ENCODE peak calls at places on chromosomes 5 and 9, in five cellular contexts. V is GM12878, R is H1, I is HepG2, J is K562. D is an unnamed sample.

GRCh38 chr5:100697970-100698369 is 162.8 kb downstream of the FAM174A start:
- DNase-seq in V (no peak), R (no peak), I (no peak), J (no peak), D (no peak)

GRCh38 chr5:35608881-35609779 is 8.5 kb upstream of the SPEF2 start:
- DNase-seq in V (no peak), R (no peak), I (no peak), J (no peak), D (no peak)

GRCh38 chr5:168073991-168074800 is 217.2 kb upstream of the WWC1 start:
- DNase-seq in V (no peak), R (no peak), I (no peak), J (no peak), D (no peak)

GRCh38 chr9:10571699-10572098 is 41.1 kb downstream of the PTPRD start:
- DNase-seq in V (no peak), R (no peak), I (no peak), J (no peak), D (no peak)

GRCh38 chr5:10678236-10678635 is 82.8 kb downstream of the DAP start:
- DNase-seq in V (no peak), R (no peak), I (no peak), J (no peak), D (no peak)

GRCh38 chr9:109310486-109310901 is 10.4 kb downstream of the EPB41L4B start:
- DNase-seq in V (no peak), R (no peak), I (no peak), J (no peak), D (no peak)

GRCh38 chr9:130263601-130264413 is 1.8 kb upstream of the HMCN2 start:
- DNase-seq in V (no peak), R (no peak), I (no peak), J (no peak), D (peak; percentile 10)

GRCh38 chr9:25678846-25679360 is 659 bp upstream of the TUSC1 start:
- DNase-seq in V (no peak), R (no peak), I (no peak), J (no peak), D (no peak)

GRCh38 chr5:137876101-137876500 is 8.4 kb downstream of the MYOT start:
- DNase-seq in V (no peak), R (no peak), I (no peak), J (no peak), D (no peak)

GRCh38 chr9:116389546-116390305 is 236.1 kb downstream of the PAPPA start:
- DNase-seq in V (no peak), R (no peak), I (no peak), J (no peak), D (no peak)

GRCh38 chr9:78614892-78615291 is 318.0 kb downstream of the PSAT1 start:
- DNase-seq in V (no peak), R (no peak), I (no peak), J (no peak), D (no peak)

DNA sequence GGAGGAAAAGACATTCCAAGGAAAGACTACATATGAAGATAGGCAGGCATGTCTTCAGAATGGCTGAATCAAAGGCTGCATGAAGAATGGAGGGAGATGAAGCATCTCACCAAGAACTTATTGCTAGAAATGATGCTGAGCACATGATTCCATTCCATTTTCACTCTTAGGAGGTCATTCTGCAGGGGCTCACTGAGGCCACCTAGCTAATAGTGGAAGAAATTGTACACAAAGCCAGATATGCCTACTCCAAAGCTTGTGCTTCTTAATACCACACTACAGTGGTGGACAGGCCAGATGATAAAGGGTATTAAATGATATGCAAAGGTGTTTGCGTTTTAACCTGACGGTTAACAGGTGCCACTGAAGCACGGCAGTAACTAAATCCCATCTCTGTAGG is 14.7 kb downstream of the NDUFA8 start:
- DNase-seq in V (no peak), R (no peak), I (peak; percentile 20), J (no peak), D (no peak)
- TF ChIP-seq CTCF in V (peak; percentile 40), R (no peak), I (peak; percentile 59), J (peak; percentile 37), D (peak; percentile 48)

DNA sequence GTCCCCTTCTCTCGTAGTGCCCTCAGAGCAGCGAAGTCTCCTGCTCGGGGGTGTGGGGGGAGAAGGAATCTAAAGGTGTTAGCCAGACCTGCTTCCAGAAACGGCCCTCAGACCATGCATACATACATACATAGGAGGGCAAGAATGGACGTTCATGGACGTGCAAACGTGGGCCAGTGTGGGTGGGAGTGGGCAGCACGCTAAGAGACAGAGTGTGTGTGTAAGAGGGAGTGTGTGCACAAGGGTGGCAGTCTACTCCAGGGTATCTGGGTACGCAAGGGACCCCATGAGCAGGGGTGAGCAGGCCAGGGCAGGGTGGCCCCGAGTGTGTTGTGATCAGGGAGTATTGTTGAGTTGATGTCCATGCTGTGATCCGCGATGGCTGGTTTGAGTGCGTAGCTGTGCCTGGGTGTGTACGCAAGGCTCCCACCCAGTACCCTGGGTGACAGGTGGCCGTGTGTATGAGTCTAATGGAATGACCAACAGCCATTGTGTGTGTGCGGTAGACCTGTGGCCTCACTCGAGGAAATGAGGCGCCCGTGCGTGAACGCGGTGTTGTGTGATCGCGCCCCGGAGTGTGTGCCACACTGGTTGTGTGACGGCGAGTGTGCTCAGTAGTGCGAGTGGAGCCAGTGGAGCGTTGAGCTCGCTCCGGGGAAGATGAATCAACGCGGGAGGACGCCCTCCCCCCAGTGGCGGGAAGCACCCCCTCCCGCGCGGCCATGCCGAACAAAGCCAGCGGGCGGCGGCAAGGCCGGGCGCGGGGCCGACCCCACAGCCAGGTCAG is 826 bp downstream of the GPRIN1 start:
- DNase-seq in V (no peak), R (no peak), I (no peak), J (no peak), D (no peak)
- TF ChIP-seq RAD21 in V (no peak), R (no peak), I (no peak), J (no peak), D (no peak)

DNA sequence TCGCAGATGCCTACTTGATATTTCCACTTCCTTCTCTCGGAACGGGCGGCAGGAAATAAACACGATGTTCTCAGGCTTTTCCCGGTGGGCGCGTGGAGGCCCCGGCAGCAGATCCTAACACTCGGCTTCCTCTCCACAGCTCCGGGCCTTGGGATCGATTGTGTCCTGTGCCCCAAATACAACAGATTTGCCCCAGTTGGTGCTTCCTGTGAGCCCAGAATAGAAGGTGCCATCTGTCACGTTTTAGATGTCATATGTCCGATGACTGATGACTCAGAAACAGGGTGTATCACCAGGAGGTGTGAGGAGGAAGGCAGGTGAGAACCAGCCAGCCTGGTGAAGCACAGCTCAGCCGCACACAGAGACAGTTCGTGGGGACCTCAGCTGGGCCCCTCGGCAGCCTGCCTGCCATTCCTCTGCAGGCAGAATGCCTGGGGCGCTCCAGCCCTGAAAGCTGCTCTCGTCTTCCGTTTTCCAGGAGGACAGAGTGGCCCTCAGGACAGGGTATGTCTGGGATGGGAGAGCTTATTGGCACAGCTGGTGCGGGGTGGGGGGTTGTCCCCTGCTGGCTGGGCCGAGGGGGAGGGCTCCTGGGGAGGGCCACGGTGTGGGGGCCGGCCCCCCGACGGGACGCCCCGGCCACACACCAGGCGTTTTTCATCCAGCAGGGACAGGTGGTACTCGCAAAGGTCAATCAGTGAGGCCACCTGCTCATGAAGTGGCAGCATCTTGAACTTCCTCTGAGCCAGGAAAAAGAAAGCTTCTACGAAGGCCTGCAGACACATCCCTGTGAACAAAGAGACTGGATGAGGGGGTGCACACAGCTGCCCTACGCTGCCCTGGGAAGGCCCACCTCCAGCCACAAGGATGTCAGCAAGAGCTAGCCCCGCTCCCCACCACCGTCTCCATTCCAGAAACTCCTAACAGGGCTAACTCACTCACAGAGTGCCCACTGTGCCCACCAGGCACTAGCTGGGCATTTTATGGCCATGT is 171.0 kb downstream of the DAB2IP start:
- DNase-seq in V (no peak), R (no peak), I (no peak), J (no peak), D (no peak)
- TF ChIP-seq SP1 in V (no peak), R (no peak), I (no peak), J (no peak), D (no peak)

GRCh38 chr9:35748858-35749514 is at the start of the genes GBA2 and RGP1:
- DNase-seq in V (no peak), R (no peak), I (peak; percentile 77), J (peak; percentile 87), D (peak; percentile 42)

GRCh38 chr9:35750256-35750531 is 1.1 kb downstream of the RGP1 start:
- DNase-seq in V (no peak), R (no peak), I (no peak), J (no peak), D (no peak)

GRCh38 chr9:35746583-35746982 is 2.4 kb downstream of the GBA2 start:
- DNase-seq in V (no peak), R (no peak), I (peak; percentile 74), J (no peak), D (no peak)

GRCh38 chr9:35748239-35748857 is 680 bp downstream of the GBA2 start:
- DNase-seq in V (no peak), R (no peak), I (no peak), J (no peak), D (no peak)

GRCh38 chr9:35749515-35750255 is 598 bp downstream of the RGP1 start:
- DNase-seq in V (no peak), R (no peak), I (no peak), J (peak; percentile 47), D (no peak)
- TF ChIP-seq CTCF in V (peak; percentile 24), R (no peak), I (peak; percentile 38), J (peak; percentile 9), D (no peak)

DNA sequence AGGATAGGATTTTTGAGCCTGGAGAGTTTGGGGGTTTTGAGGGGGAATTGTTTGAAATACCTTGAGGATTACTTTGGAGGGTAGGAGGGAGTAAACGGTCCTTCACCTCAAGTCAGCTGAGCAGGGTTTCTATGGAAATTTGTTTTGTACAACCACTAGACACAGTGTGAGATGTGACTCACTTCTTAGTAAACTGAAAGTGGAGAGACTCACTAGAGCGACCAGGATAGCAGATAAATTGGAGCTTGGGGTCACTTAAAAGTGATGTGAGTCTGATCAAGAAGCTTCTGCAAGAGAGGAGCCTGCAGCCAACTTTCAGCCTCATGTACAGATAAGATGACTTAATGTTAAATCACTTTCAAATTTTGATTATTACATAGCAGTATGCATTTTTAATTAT is 1945.9 kb upstream of the NUDT12 start:
- DNase-seq in V (no peak), R (no peak), I (no peak), J (no peak), D (no peak)
- TF ChIP-seq RAD21 in V (no peak), R (no peak), I (no peak), J (no peak), D (no peak)

D was measured in HCT116.